ENCODE peak calls at places on chromosome 21, in four cellular contexts. D is bronchial epithelial cell, H is heart left ventricle, C is dorsolateral prefrontal cortex. J is an unnamed sample.

GRCh38 chr21:28714795-28715464 is 277.7 kb downstream of the LTN1 start:
- DNase-seq in D (no peak), C (no peak), H (no peak), J (peak)

GRCh38 chr21:46304437-46304836 is 18.3 kb downstream of the YBEY start:
- DNase-seq in D (no peak), C (no peak), H (no peak), J (no peak)

GRCh38 chr21:25658427-25658980 is 19.4 kb downstream of the JAM2 start:
- DNase-seq in D (no peak), H (no peak), C (no peak), J (no peak)

GRCh38 chr21:41777934-41778815 is 11.3 kb upstream of the RIPK4 start:
- DNase-seq in D (peak), C (peak), H (peak), J (peak)

GRCh38 chr21:45347712-45348477 is 57.1 kb upstream of the COL18A1 start:
- DNase-seq in C (no peak), H (peak), D (no peak), J (no peak)

GRCh38 chr21:45995686-45996179 is 14.2 kb downstream of the COL6A1 start:
- DNase-seq in H (peak), D (no peak), C (peak), J (peak)

GRCh38 chr21:41615613-41616012 is 107.7 kb upstream of the TMPRSS2 start:
- DNase-seq in H (no peak), D (peak), C (no peak), J (peak)

GRCh38 chr21:45557611-45558043 is 15.4 kb upstream of the SLC19A1 start:
- DNase-seq in C (no peak), H (no peak), D (no peak), J (no peak)

GRCh38 chr21:29208666-29209059 is 78.2 kb downstream of the MAP3K7CL start:
- DNase-seq in C (no peak), H (no peak), D (peak), J (peak)

GRCh38 chr21:40102682-40103081 is 235.4 kb downstream of the PCP4 start:
- DNase-seq in H (no peak), D (no peak), C (no peak), J (no peak)

GRCh38 chr21:27759091-27759659 is 792.3 kb upstream of the ADAMTS5 start:
- DNase-seq in D (no peak), H (peak), C (no peak), J (peak)

GRCh38 chr21:14058566-14058965 is 152.2 kb downstream of the LIPI start:
- DNase-seq in H (peak), C (no peak), D (no peak), J (no peak)

GRCh38 chr21:26840206-26840605 is 5.0 kb downstream of the ADAMTS1 start:
- DNase-seq in C (no peak), H (no peak), D (no peak), J (no peak)

GRCh38 chr21:27532081-27532480 is 565.2 kb upstream of the ADAMTS5 start:
- DNase-seq in D (peak), H (no peak), C (no peak), J (peak)

GRCh38 chr21:41730399-41730798 is 36.5 kb downstream of the RIPK4 start:
- DNase-seq in H (no peak), C (no peak), D (no peak), J (no peak)

GRCh38 chr21:36065497-36066036 is 4.3 kb upstream of the CBR1 start:
- DNase-seq in D (peak), H (no peak), C (no peak), J (peak)

GRCh38 chr21:42237577-42237976 is 18.6 kb downstream of the ABCG1 start:
- DNase-seq in D (no peak), H (no peak), C (no peak), J (no peak)

GRCh38 chr21:41219498-41220207 is 51.7 kb downstream of the BACE2 start:
- DNase-seq in D (peak), C (no peak), H (no peak), J (no peak)

GRCh38 chr21:27647401-27647800 is 680.5 kb upstream of the ADAMTS5 start:
- DNase-seq in C (no peak), D (peak), H (no peak), J (no peak)

GRCh38 chr21:34091607-34092006 is 18.2 kb downstream of the MRPS6 start:
- DNase-seq in H (no peak), C (no peak), D (no peak), J (no peak)
- TF ChIP-seq CTCF in H (peak), C (peak), D (peak), J (peak)

GRCh38 chr21:37748351-37748750 is 167.9 kb downstream of the KCNJ6 start:
- DNase-seq in C (no peak), D (no peak), H (no peak), J (no peak)

GRCh38 chr21:37749132-37749531 is 167.1 kb downstream of the KCNJ6 start:
- DNase-seq in H (no peak), D (peak), C (no peak), J (no peak)

GRCh38 chr21:37742532-37742931 is 173.7 kb downstream of the KCNJ6 start:
- DNase-seq in D (peak), C (no peak), H (no peak), J (peak)

GRCh38 chr21:37751268-37751975 is 164.8 kb downstream of the KCNJ6 start:
- DNase-seq in C (no peak), D (peak), H (no peak), J (no peak)

GRCh38 chr21:37746849-37747248 is 169.4 kb downstream of the KCNJ6 start:
- DNase-seq in C (no peak), D (no peak), H (no peak), J (no peak)
- TF ChIP-seq CTCF in C (no peak), D (peak), H (no peak), J (no peak)

DNA sequence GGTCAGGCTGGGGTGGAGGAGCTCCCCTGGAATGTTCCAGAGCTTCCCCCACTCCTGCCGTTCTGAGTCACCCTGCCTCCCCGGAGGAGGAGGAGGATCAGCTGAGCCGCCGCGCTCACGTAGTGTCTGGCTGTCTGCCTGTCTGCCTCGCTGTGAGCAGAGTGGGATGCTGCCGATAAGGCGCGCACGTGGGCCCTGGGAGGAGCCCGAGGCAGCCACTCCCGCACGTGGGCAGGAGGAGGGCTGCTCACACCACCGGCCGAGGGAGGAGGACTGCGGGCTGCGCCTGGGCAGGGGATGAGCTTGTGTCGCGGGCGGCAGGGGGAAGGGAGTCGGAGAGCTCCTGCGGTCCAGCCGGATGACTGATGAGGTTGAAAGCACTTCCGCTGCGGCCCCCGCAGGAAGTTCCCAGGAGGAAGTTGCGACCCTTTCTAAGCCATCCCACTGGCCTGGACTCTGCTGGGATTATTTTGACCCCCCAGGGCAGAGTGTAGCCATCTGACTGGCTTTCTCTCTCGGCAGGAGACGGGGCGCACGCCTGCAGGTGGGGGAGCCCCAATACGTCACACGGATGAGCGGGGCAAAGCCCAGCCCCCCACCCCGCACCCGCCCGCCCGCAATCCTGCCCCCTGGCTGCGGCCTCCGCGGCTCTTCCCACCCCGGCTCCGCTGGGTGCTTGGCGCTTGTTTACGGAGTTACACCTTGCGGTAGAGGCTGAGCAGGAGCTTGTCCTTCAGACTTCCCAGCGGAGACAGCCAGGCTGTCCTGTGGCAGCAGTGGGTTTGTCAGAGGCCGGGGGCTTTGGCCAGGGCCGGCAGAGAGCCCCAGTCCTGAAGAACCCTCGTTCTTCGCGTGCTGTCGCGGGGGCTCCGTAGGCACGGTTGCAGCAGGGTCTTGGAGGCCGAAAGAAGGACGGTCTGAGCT is 9.8 kb downstream of the PDXK start:
- DNase-seq in C (peak), H (peak), D (peak), J (peak)
- TF ChIP-seq CTCF in C (peak), H (peak), D (no peak), J (peak)

GRCh38 chr21:21324297-21324696 is 326.1 kb downstream of the NCAM2 start:
- DNase-seq in C (no peak), H (no peak), D (no peak), J (no peak)
- TF ChIP-seq CTCF in C (no peak), H (no peak), D (no peak), J (peak)

DNA sequence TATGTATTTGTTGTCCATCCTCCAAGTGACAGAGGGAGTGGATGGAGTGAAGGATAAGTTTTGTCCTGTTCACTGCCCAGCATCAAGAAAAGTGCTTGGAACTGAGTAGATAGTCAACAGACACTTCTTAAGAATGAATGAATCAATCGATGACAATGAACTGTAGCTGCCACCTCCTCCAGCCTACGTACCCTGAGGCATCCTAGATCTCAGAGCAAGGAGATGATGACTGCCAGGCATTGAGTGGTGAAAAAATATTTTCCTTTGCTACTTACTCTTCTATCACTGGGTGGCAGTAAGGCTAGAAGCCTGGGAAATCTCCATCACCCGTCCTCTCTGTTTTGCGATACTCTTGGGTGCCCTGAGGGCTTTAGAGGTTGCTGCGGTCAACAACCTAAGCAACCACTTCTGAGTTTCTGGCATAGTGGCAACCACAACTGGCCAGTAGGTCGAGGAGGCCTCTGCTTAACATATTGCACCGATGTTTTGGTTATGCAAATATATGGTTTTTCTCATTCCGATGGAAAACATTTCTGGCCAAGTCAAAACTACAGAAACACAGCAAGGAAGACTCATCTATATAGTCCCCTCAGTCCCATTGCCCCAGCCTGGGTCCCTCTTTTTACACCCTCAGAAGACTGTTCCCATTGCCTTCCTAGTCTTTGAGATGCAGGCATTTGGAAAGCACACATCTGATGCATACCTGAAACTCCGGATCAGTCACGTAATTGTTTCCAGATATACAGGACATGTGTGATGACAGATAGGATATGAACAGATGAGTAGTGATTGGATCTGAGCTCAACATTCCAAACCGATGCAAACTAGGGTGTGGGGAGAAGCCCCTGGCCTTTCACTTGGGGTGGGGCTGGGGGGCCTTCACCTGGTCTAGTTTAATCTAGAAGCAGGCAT is 136.8 kb downstream of the RUNX1 start:
- DNase-seq in C (no peak), D (no peak), H (no peak), J (peak)
- TF ChIP-seq CTCF in C (no peak), D (no peak), H (no peak), J (no peak)

GRCh38 chr21:17925900-17926299 is 106.7 kb upstream of the C21orf91 start:
- DNase-seq in C (no peak), D (peak), H (no peak), J (peak)
- TF ChIP-seq CTCF in C (peak), D (peak), H (peak), J (peak)

GRCh38 chr21:33299181-33299752 is 25.5 kb upstream of the IFNAR1 start:
- DNase-seq in C (no peak), H (no peak), D (peak), J (no peak)
- TF ChIP-seq CTCF in C (no peak), H (no peak), D (peak), J (no peak)

DNA sequence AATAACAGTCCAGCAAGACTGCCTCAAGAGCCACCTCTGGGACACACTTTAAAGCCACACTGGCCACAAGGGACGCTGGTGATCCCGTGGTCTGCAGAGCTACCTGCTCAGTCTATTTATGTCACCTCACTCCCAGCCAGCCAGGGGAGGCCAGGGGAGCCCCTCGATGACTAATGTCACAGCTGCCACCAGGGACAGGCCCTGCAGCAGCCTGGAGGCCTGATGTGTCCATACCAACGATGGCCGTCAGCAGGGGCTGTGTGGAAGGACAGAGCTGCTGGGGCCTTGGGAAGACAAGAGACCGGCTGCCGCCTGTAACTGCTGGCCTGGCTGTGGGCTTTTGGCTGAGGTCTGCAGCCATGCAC is 71.0 kb downstream of the SIK1 start:
- DNase-seq in D (no peak), H (no peak), C (no peak), J (no peak)
- TF ChIP-seq CTCF in D (no peak), H (no peak), C (no peak), J (no peak)

DNA sequence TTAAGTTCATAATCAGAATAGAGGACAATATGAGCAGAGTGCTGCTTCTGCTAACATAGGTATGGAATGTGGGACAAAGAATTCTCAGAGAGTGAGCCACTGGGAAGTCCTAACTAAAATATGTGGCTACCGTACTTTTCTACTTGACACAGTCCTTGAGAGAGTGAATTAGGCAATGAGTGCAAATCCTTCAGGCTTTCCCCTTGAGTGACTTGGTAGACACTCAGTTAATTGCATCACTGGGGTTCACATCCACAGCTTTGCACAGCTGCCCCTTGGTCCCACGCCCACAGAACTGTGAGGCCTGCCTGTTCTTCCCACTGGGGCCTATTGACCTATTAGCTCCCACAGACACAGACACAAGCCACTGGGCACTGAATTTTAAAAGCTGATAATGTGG is 40.5 kb upstream of the PAXBP1 start:
- DNase-seq in H (no peak), C (no peak), D (no peak), J (peak)
- TF ChIP-seq CTCF in H (no peak), C (no peak), D (no peak), J (no peak)

DNA sequence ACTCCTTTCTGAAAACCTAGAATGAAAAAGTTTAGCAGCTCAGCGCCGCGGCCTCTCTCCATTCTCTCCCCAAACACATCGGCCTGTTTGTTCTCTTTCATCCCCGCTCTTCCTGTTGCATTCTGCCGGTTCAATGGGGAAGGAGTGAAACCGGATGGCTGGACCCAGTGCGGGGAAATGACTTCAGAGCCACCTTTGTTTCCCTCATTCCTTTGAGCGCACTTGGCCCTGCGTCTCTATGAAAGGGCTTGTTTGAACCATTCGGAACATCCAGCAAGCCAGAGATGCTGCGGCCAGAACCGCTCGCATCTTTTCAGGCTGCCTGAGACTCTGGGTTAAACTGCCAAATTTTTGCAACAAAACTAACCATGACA is 5.3 kb upstream of the OLIG1 start:
- DNase-seq in C (peak), D (no peak), H (no peak), J (no peak)
- TF ChIP-seq CTCF in C (no peak), D (no peak), H (no peak), J (no peak)